ENCODE peak calls at places on chromosomes 1 and 21, in four cellular contexts. One of them, this sample, is unnamed. For H3K4me1, the result is how much of the 10 kb centered on the place peaks cover.

GRCh38 chr1:78619803-78620579 is at the start of gene IFI44L:
- DNase-seq in neuronal stem cell: no peak
- DNase-seq in CD8-positive, alpha-beta T cell: peak
- DNase-seq in tibial nerve: peak
- DNase-seq in this sample: no peak

GRCh38 chr1:178966312-178966711 is 59.4 kb upstream of the FAM20B start:
- DNase-seq in tibial nerve: no peak
- DNase-seq in CD8-positive, alpha-beta T cell: no peak
- DNase-seq in neuronal stem cell: no peak
- DNase-seq in this sample: no peak

GRCh38 chr1:205335692-205336091 is 14.1 kb upstream of the NUAK2 start:
- DNase-seq in tibial nerve: no peak
- DNase-seq in CD8-positive, alpha-beta T cell: peak
- DNase-seq in neuronal stem cell: no peak
- DNase-seq in this sample: peak

GRCh38 chr1:27624467-27625233 is 10.3 kb downstream of the FGR start:
- DNase-seq in tibial nerve: no peak
- DNase-seq in neuronal stem cell: no peak
- DNase-seq in CD8-positive, alpha-beta T cell: no peak
- DNase-seq in this sample: no peak

GRCh38 chr1:206435450-206435849 is 34.8 kb upstream of the IKBKE start:
- DNase-seq in neuronal stem cell: no peak
- DNase-seq in CD8-positive, alpha-beta T cell: no peak
- DNase-seq in tibial nerve: no peak
- DNase-seq in this sample: no peak

GRCh38 chr1:87781589-87781988 is 452.9 kb downstream of the LMO4 start:
- DNase-seq in CD8-positive, alpha-beta T cell: no peak
- DNase-seq in neuronal stem cell: no peak
- DNase-seq in tibial nerve: no peak
- DNase-seq in this sample: no peak

GRCh38 chr1:207847116-207847515 is 63.8 kb downstream of the CD34 start:
- DNase-seq in CD8-positive, alpha-beta T cell: no peak
- DNase-seq in tibial nerve: no peak
- DNase-seq in neuronal stem cell: no peak
- DNase-seq in this sample: no peak

GRCh38 chr1:30748098-30748698 is 9.4 kb downstream of the LAPTM5 start:
- DNase-seq in CD8-positive, alpha-beta T cell: no peak
- DNase-seq in tibial nerve: no peak
- DNase-seq in neuronal stem cell: no peak
- DNase-seq in this sample: no peak

GRCh38 chr1:62040450-62040849 is 154.2 kb upstream of the L1TD1 start:
- DNase-seq in CD8-positive, alpha-beta T cell: no peak
- DNase-seq in neuronal stem cell: no peak
- DNase-seq in tibial nerve: no peak
- DNase-seq in this sample: no peak

GRCh38 chr1:115771847-115772457 is 3.4 kb upstream of the CASQ2 start:
- DNase-seq in CD8-positive, alpha-beta T cell: no peak
- DNase-seq in tibial nerve: no peak
- DNase-seq in neuronal stem cell: peak
- DNase-seq in this sample: peak

GRCh38 chr21:42311816-42312625 is 3.2 kb downstream of the TFF3 start:
- DNase-seq in CD8-positive, alpha-beta T cell: no peak
- DNase-seq in tibial nerve: no peak
- DNase-seq in neuronal stem cell: no peak
- DNase-seq in this sample: no peak

GRCh38 chr21:41071410-41071809 is 96.5 kb upstream of the BACE2 start:
- DNase-seq in CD8-positive, alpha-beta T cell: no peak
- DNase-seq in neuronal stem cell: no peak
- DNase-seq in tibial nerve: no peak
- DNase-seq in this sample: no peak

GRCh38 chr1:47771766-47772165 is 225.4 kb downstream of the TRABD2B start:
- DNase-seq in CD8-positive, alpha-beta T cell: no peak
- DNase-seq in tibial nerve: no peak
- DNase-seq in neuronal stem cell: no peak
- DNase-seq in this sample: no peak

GRCh38 chr1:158942490-158942889 is 11.1 kb downstream of the PYHIN1 start:
- DNase-seq in CD8-positive, alpha-beta T cell: no peak
- DNase-seq in tibial nerve: no peak
- DNase-seq in neuronal stem cell: no peak
- DNase-seq in this sample: no peak

GRCh38 chr1:11598461-11598860 is 55.8 kb downstream of the FBXO2 start:
- DNase-seq in neuronal stem cell: no peak
- DNase-seq in CD8-positive, alpha-beta T cell: no peak
- DNase-seq in tibial nerve: no peak
- DNase-seq in this sample: no peak

GRCh38 chr1:15343729-15344128 is 66.0 kb upstream of the EFHD2 start:
- DNase-seq in tibial nerve: no peak
- DNase-seq in CD8-positive, alpha-beta T cell: no peak
- DNase-seq in neuronal stem cell: no peak
- DNase-seq in this sample: no peak

GRCh38 chr1:12012560-12013316 is 6.6 kb upstream of the MIIP start:
- DNase-seq in CD8-positive, alpha-beta T cell: no peak
- DNase-seq in neuronal stem cell: no peak
- DNase-seq in tibial nerve: no peak
- DNase-seq in this sample: no peak

GRCh38 chr1:41843378-41843777 is 75.3 kb downstream of the HIVEP3 start:
- DNase-seq in neuronal stem cell: no peak
- DNase-seq in CD8-positive, alpha-beta T cell: no peak
- DNase-seq in tibial nerve: no peak
- DNase-seq in this sample: no peak

GRCh38 chr1:29124366-29125236 is 898 bp upstream of the TMEM200B start:
- DNase-seq in CD8-positive, alpha-beta T cell: peak
- DNase-seq in tibial nerve: peak
- DNase-seq in neuronal stem cell: peak
- DNase-seq in this sample: peak

GRCh38 chr1:198267921-198268320 is 111.1 kb downstream of the NEK7 start:
- DNase-seq in CD8-positive, alpha-beta T cell: no peak
- DNase-seq in neuronal stem cell: no peak
- DNase-seq in tibial nerve: no peak
- DNase-seq in this sample: no peak

GRCh38 chr1:204172404-204173049 is 6.4 kb upstream of the REN start:
- DNase-seq in neuronal stem cell: no peak
- DNase-seq in CD8-positive, alpha-beta T cell: no peak
- DNase-seq in tibial nerve: no peak
- DNase-seq in this sample: no peak

GRCh38 chr1:202945483-202945882 is 12.6 kb downstream of the ADIPOR1 start:
- DNase-seq in tibial nerve: no peak
- DNase-seq in neuronal stem cell: no peak
- DNase-seq in CD8-positive, alpha-beta T cell: no peak
- DNase-seq in this sample: no peak

DNA sequence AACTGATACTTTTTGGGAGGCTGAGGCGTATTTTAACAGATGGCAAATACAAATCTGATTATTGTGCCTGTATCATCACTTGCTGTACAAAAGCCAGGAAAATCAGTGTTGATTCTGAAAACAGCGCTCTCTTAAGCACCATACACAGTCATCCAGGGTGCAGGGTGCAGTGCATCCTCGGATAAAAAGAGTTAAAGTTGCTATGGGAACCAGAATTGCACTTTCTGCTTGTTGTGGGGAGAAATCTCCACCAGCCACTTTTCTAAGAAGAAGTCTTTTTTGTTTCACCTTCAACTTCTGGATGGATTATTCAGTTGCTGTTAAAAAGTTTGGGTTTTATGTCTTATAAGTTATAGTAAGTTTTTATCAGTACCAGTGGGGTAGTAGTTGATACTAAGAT is 3.8 kb downstream of the LAMC1 start:
- DNase-seq in CD8-positive, alpha-beta T cell: no peak
- DNase-seq in tibial nerve: no peak
- DNase-seq in neuronal stem cell: no peak
- DNase-seq in this sample: no peak
- H3K27ac ChIP-seq in CD8-positive, alpha-beta T cell: no peak
- H3K27ac ChIP-seq in tibial nerve: peak
- H3K27ac ChIP-seq in neuronal stem cell: no peak
- H3K27ac ChIP-seq in this sample: peak

DNA sequence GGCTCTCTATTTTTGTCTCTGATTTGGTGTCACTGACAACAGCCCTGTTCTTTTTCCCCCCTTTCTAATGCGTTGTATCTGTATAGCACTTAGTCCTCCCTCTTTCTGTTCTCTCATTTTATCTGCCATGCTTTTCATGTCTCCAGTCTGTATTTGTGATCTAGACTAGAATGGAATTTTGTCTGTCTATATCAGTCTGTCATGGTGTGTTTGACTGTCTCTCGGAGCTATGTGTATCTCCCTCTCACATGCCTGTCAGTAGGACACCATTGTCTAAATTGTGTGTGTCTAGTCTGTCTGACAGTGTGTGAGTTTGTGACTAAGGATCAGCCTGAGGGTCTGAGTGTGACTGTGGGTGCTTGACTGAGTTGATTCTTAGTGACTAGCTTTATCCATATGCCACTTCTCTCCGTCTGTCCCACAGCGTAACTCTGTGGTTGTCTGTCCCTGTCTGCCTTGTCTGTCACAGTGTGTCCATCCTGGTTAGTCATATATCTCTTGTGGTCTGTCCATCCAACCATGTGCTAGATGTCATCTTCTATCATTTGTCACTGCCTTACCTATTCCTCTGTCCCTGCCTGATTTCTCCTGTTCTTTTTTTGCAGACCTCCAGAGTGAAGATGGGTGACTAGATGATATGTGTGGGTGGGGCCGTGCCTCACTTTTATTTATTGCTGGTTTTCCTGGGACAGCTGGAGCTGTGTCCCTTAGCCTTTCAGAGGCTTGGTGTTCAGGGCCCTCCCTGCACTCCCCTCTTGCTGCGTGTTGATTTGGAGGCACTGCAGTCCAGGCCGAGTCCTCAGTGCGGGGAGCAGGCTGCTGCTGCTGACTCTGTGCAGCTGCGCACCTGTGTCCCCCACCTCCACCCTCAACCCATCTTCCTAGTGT is 1.4 kb upstream of the B4GALT2 start:
- DNase-seq in tibial nerve: no peak
- DNase-seq in CD8-positive, alpha-beta T cell: no peak
- DNase-seq in neuronal stem cell: no peak
- DNase-seq in this sample: no peak
- H3K4me1 ChIP-seq in tibial nerve: under half
- H3K4me1 ChIP-seq in CD8-positive, alpha-beta T cell: under half
- H3K4me1 ChIP-seq in neuronal stem cell: under half
- H3K4me1 ChIP-seq in this sample: under half

GRCh38 chr1:8858888-8859706 is 19.4 kb downstream of the ENO1 start:
- DNase-seq in tibial nerve: no peak
- DNase-seq in CD8-positive, alpha-beta T cell: peak
- DNase-seq in neuronal stem cell: peak
- DNase-seq in this sample: no peak

GRCh38 chr1:8860738-8861516 is 17.6 kb downstream of the ENO1 start:
- DNase-seq in CD8-positive, alpha-beta T cell: no peak
- DNase-seq in tibial nerve: no peak
- DNase-seq in neuronal stem cell: no peak
- DNase-seq in this sample: no peak

GRCh38 chr1:8856689-8857412 is 21.6 kb downstream of the ENO1 start:
- DNase-seq in tibial nerve: no peak
- DNase-seq in CD8-positive, alpha-beta T cell: no peak
- DNase-seq in neuronal stem cell: no peak
- DNase-seq in this sample: no peak

GRCh38 chr1:8854270-8854669 is 24.2 kb downstream of the ENO1 start:
- DNase-seq in tibial nerve: no peak
- DNase-seq in CD8-positive, alpha-beta T cell: no peak
- DNase-seq in neuronal stem cell: no peak
- DNase-seq in this sample: no peak

GRCh38 chr1:8858112-8858668 is 20.3 kb downstream of the ENO1 start:
- DNase-seq in tibial nerve: no peak
- DNase-seq in CD8-positive, alpha-beta T cell: no peak
- DNase-seq in neuronal stem cell: no peak
- DNase-seq in this sample: no peak
- H3K27ac ChIP-seq in tibial nerve: no peak
- H3K27ac ChIP-seq in CD8-positive, alpha-beta T cell: no peak
- H3K27ac ChIP-seq in neuronal stem cell: peak
- H3K27ac ChIP-seq in this sample: peak

GRCh38 chr1:101109791-101110190 is 84.2 kb upstream of the DPH5 start:
- DNase-seq in CD8-positive, alpha-beta T cell: no peak
- DNase-seq in tibial nerve: no peak
- DNase-seq in neuronal stem cell: no peak
- DNase-seq in this sample: no peak

GRCh38 chr1:101105877-101106276 is 80.3 kb upstream of the DPH5 start:
- DNase-seq in neuronal stem cell: no peak
- DNase-seq in CD8-positive, alpha-beta T cell: no peak
- DNase-seq in tibial nerve: no peak
- DNase-seq in this sample: no peak

GRCh38 chr1:101111461-101111860 is 85.9 kb upstream of the DPH5 start:
- DNase-seq in neuronal stem cell: no peak
- DNase-seq in CD8-positive, alpha-beta T cell: no peak
- DNase-seq in tibial nerve: no peak
- DNase-seq in this sample: no peak

GRCh38 chr1:101107496-101108115 is 82.0 kb upstream of the DPH5 start:
- DNase-seq in tibial nerve: no peak
- DNase-seq in CD8-positive, alpha-beta T cell: no peak
- DNase-seq in neuronal stem cell: no peak
- DNase-seq in this sample: no peak

DNA sequence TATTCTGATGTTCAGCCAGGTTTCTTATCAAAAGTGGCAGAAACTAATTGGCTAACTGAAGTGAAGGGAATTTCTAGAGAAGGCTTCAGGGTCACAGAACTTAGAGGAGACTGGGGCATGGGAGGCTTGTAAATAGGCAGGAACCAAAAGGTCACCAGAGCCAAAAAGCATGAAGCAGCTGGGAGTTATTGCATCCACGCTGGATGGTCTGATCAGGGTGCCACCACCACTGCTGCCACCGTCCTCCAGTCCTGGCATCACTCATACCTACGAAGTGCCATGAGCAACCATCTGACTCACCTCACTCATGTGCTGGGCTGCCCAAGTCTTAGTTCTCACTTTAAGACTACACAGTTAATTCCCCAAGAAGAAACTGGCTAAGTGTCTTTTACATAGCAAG is 82.5 kb upstream of the DPH5 start:
- DNase-seq in tibial nerve: no peak
- DNase-seq in neuronal stem cell: no peak
- DNase-seq in CD8-positive, alpha-beta T cell: no peak
- DNase-seq in this sample: no peak
- H3K4me1 ChIP-seq in tibial nerve: under half
- H3K4me1 ChIP-seq in neuronal stem cell: under half
- H3K4me1 ChIP-seq in CD8-positive, alpha-beta T cell: under half
- H3K4me1 ChIP-seq in this sample: under half

DNA sequence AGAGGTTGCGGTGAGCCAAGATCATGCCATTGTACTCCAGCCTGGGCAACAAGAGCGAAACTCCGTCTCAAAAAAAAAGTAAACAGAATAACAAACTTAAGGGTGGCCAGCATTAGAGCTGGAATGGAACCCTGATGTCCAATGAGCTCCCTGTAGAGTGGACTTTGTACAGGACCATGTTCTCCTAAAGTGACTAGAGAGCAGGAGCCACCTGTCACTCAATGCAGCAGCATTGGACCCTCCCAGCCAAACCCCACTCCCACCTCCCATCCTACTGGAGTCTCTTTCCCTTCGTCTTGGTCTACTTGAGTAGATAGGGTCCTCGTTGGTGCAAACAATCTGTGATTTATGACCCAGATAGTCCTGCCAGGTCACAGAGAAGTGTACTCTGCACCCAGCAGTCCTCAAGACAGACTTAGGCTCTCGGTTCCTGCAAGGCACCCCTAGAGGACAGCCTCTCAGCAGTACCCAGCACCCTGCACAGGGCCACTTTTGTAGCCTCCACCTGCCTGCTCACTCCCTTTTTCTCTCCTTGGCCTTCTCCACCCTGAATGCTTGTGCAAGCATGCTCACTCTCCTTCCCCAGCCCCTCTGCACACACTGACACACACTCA is 69.2 kb upstream of the ZNF281 start:
- DNase-seq in tibial nerve: no peak
- DNase-seq in neuronal stem cell: no peak
- DNase-seq in CD8-positive, alpha-beta T cell: no peak
- DNase-seq in this sample: no peak
- H3K27ac ChIP-seq in tibial nerve: no peak
- H3K27ac ChIP-seq in neuronal stem cell: no peak
- H3K27ac ChIP-seq in CD8-positive, alpha-beta T cell: no peak
- H3K27ac ChIP-seq in this sample: no peak